ENCODE peak calls at places on chromosomes 4 and X, in ten cellular contexts. T is cardiac fibroblast, V is fibroblast of mammary gland, S is HCT116, I is choroid plexus epithelial cell, W is NCI-H748 treated with DMSO at 0.1 percent for 48 hours, U is GM13976, A is A172, N is bronchial epithelial cell, Q is GM23338. L is an unnamed sample.

GRCh38 chr4:154024097-154024496 is 235.2 kb upstream of the SFRP2 start:
- DNase-seq in U (no peak), Q (peak; percentile 63), V (no peak), N (no peak), I (peak; percentile 13), T (no peak), W (no peak), A (no peak), S (no peak), L (no peak)

GRCh38 chr4:101347267-101347556 is at the start of gene PPP3CA:
- DNase-seq in A (no peak), U (no peak), V (no peak), W (no peak), Q (no peak), S (no peak), T (no peak), N (no peak), I (no peak), L (no peak)

GRCh38 chrX:47540754-47541538 is 20.1 kb upstream of the ARAF start:
- DNase-seq in W (peak; percentile 92), V (peak; percentile 91), S (peak; percentile 78), U (peak; percentile 63), Q (peak; percentile 87), A (peak; percentile 91), N (peak; percentile 80), I (peak; percentile 95), T (peak; percentile 94), L (peak; percentile 79)

GRCh38 chr4:119025440-119025839 is 110.2 kb upstream of the MYOZ2 start:
- DNase-seq in W (no peak), U (no peak), N (peak; percentile 88), T (peak; percentile 61), V (peak; percentile 77), S (peak; percentile 35), I (peak; percentile 84), A (peak; percentile 29), Q (no peak), L (peak; percentile 74)

GRCh38 chrX:132401935-132402334 is 86.9 kb downstream of the MBNL3 start:
- DNase-seq in U (no peak), I (peak; percentile 28), A (peak; percentile 3), W (no peak), N (peak; percentile 84), S (no peak), T (no peak), Q (no peak), V (no peak), L (no peak)

GRCh38 chr4:103996059-103996458 is 276.3 kb upstream of the TACR3 start:
- DNase-seq in A (peak; percentile 54), S (peak; percentile 56), V (peak; percentile 12), W (peak; percentile 70), I (peak; percentile 1), T (peak; percentile 1), U (no peak), N (peak; percentile 69), Q (peak; percentile 40), L (no peak)

GRCh38 chrX:78708171-78708570 is 39.3 kb upstream of the LPAR4 start:
- DNase-seq in T (peak; percentile 61), N (peak; percentile 23), A (peak; percentile 11), W (no peak), V (peak; percentile 62), Q (peak; percentile 55), I (peak; percentile 72), U (no peak), S (no peak), L (no peak)

GRCh38 chrX:19174401-19175025 is 52.2 kb upstream of the ADGRG2 start:
- DNase-seq in W (no peak), Q (no peak), S (no peak), V (peak; percentile 79), U (no peak), N (peak; percentile 82), T (peak; percentile 55), A (peak; percentile 88), I (peak; percentile 15), L (peak; percentile 66)

GRCh38 chrX:24285082-24285481 is 28.8 kb downstream of the SUPT20HL2 start:
- DNase-seq in W (no peak), T (peak; percentile 26), Q (no peak), N (peak; percentile 1), S (no peak), I (peak; percentile 23), U (no peak), V (peak; percentile 25), A (peak; percentile 13), L (no peak)

GRCh38 chr4:151417766-151418376 is 8.9 kb downstream of the FHIP1A start:
- DNase-seq in A (peak; percentile 25), W (no peak), N (no peak), Q (no peak), I (no peak), S (no peak), T (no peak), V (peak; percentile 38), U (no peak), L (no peak)

L was measured in right atrium auricular region.